ENCODE peak calls at places on chromosomes 5 and 9, in seven cellular contexts. W is HEK293T, O is fibroblast of mammary gland, X is GM23338, C is WERI-Rb-1, I is naive B cell, M is COR-L47. H is an unnamed sample.

GRCh38 chr9:24545285-24545684 is 412 bp downstream of the IZUMO3 start:
- DNase-seq in O (no peak), W (no peak), M (no peak), C (peak), X (peak), I (no peak), H (no peak)

GRCh38 chr9:131873361-131873760 is 133.5 kb upstream of the RAPGEF1 start:
- DNase-seq in W (no peak), X (no peak), I (no peak), C (peak), O (no peak), M (no peak), H (no peak)

GRCh38 chr5:149959406-149960236 is 937 bp upstream of the SLC26A2 start:
- DNase-seq in W (peak), M (no peak), C (peak), I (peak), X (peak), O (peak), H (peak)

GRCh38 chr5:7317751-7318150 is 78.2 kb upstream of the ADCY2 start:
- DNase-seq in I (no peak), M (no peak), C (no peak), W (no peak), O (peak), X (no peak), H (no peak)

GRCh38 chr5:3377831-3378230 is 217.8 kb upstream of the IRX1 start:
- DNase-seq in C (no peak), W (no peak), O (no peak), X (no peak), I (no peak), M (no peak), H (no peak)

GRCh38 chr5:171913987-171914273 is 92.5 kb downstream of the FBXW11 start:
- DNase-seq in I (no peak), W (no peak), O (peak), M (no peak), C (no peak), X (no peak), H (no peak)

GRCh38 chr9:87213948-87214347 is 266.6 kb upstream of the GAS1 start:
- DNase-seq in X (no peak), O (peak), C (no peak), M (no peak), W (no peak), I (no peak), H (no peak)

GRCh38 chr9:13726746-13727145 is 447.3 kb upstream of the MPDZ start:
- DNase-seq in M (no peak), X (no peak), W (no peak), O (no peak), I (no peak), C (no peak), H (no peak)

GRCh38 chr5:74507596-74507995 is 132.9 kb downstream of the ENC1 start:
- DNase-seq in C (peak), X (no peak), W (no peak), I (no peak), O (no peak), M (no peak), H (no peak)

H was measured in HL-60.